ENCODE peak calls at places on chromosomes 3 and 15, in seven cellular contexts. Z is thoracic aorta, I is endothelial cell of umbilical vein, O is esophagus squamous epithelium, Q is fibroblast of lung, D is endothelial cell, A is fibroblast of the aortic adventitia. M is an unnamed sample.

GRCh38 chr3:153038779-153039178 is 123.2 kb upstream of the RAP2B start:
- DNase-seq in D (no peak), Z (no peak), Q (peak), I (no peak), O (no peak), A (no peak), M (no peak)

GRCh38 chr3:4821331-4821730 is 157.9 kb upstream of the BHLHE40 start:
- DNase-seq in Z (no peak), O (no peak), I (no peak), A (no peak), Q (no peak), D (no peak), M (no peak)

GRCh38 chr15:95604634-95605036 is 725.9 kb upstream of the NR2F2 start:
- DNase-seq in Z (no peak), A (peak), D (no peak), Q (peak), I (peak), O (no peak), M (no peak)

GRCh38 chr3:141152801-141153678 is 78.6 kb upstream of the PXYLP1 start:
- DNase-seq in D (no peak), I (no peak), Q (no peak), Z (no peak), O (no peak), A (no peak), M (no peak)

GRCh38 chr3:154901263-154901662 is 178.9 kb upstream of the MME start:
- DNase-seq in Q (no peak), O (no peak), A (peak), D (no peak), Z (no peak), I (no peak), M (no peak)

GRCh38 chr15:91142097-91142744 is 42.2 kb downstream of the SV2B start:
- DNase-seq in D (no peak), Q (no peak), I (peak), O (no peak), Z (no peak), A (peak), M (no peak)

GRCh38 chr3:116767726-116768125 is 58.1 kb downstream of the TUSC7 start:
- DNase-seq in O (no peak), I (no peak), Q (no peak), D (no peak), Z (no peak), A (no peak), M (no peak)

GRCh38 chr15:42240823-42241222 is 32.2 kb upstream of the GANC start:
- DNase-seq in Q (no peak), A (no peak), D (no peak), Z (no peak), I (no peak), O (no peak), M (no peak)

GRCh38 chr3:27657404-27657803 is 64.7 kb downstream of the EOMES start:
- DNase-seq in I (peak), A (peak), O (no peak), Q (peak), Z (no peak), D (no peak), M (no peak)

GRCh38 chr3:45480218-45480617 is 91.8 kb downstream of the LARS2 start:
- DNase-seq in A (peak), I (no peak), D (no peak), Q (peak), Z (no peak), O (no peak), M (no peak)

GRCh38 chr15:96699871-96700401 is 369.4 kb downstream of the NR2F2 start:
- DNase-seq in I (no peak), O (no peak), Q (no peak), Z (no peak), D (no peak), A (no peak), M (no peak)

GRCh38 chr15:96692826-96693225 is 362.3 kb downstream of the NR2F2 start:
- DNase-seq in Z (no peak), A (no peak), O (no peak), D (no peak), Q (no peak), I (no peak), M (no peak)

GRCh38 chr15:96693515-96693914 is 363.0 kb downstream of the NR2F2 start:
- DNase-seq in I (no peak), O (no peak), Q (no peak), Z (no peak), D (no peak), A (no peak), M (no peak)

GRCh38 chr15:96693990-96694517 is 363.6 kb downstream of the NR2F2 start:
- DNase-seq in O (no peak), Z (no peak), D (no peak), A (no peak), I (no peak), Q (no peak), M (no peak)

GRCh38 chr15:96695426-96695825 is 364.9 kb downstream of the NR2F2 start:
- DNase-seq in O (no peak), A (no peak), I (no peak), D (no peak), Z (no peak), Q (no peak), M (no peak)
- TF ChIP-seq CTCF in O (no peak), A (no peak), I (no peak), D (no peak), Z (no peak), Q (no peak), M (no peak)

DNA sequence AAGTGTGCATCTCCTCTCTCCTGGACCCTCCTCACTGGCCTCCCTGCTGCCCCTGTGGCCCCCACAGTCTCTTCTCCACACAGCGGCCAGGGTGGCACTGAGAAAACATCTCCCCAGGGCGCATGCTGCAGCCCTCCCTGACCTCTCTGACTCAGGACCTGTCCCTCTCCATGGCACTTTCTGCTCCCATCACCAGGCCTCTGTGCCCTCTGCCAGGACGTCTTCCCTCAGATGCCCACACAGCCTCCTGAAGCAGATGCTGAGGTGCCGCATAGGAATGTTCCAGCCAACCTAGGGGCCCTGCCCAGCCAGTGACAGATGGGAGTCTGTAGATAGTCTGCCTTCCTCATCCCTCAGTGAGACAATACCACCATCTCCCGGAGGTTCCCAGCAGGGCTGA is 8.7 kb downstream of the MYL3 start:
- DNase-seq in D (no peak), A (no peak), I (no peak), Z (no peak), Q (no peak), O (no peak), M (peak)
- TF ChIP-seq CTCF in D (no peak), A (no peak), I (no peak), Z (no peak), Q (no peak), O (no peak), M (no peak)

GRCh38 chr3:158050461-158050860 is 55.8 kb downstream of the SHOX2 start:
- DNase-seq in I (no peak), A (no peak), D (no peak), O (no peak), Z (no peak), Q (no peak), M (no peak)
- TF ChIP-seq CTCF in I (no peak), A (no peak), D (no peak), O (no peak), Z (no peak), Q (no peak), M (no peak)

GRCh38 chr3:23800731-23801130 is 5.0 kb upstream of the UBE2E1 start:
- DNase-seq in Q (peak), D (no peak), O (no peak), A (peak), Z (no peak), I (peak), M (no peak)
- TF ChIP-seq CTCF in Q (peak), D (no peak), O (no peak), A (peak), Z (peak), I (no peak), M (peak)

GRCh38 chr3:52038227-52038626 is 18.1 kb downstream of the DUSP7 start:
- DNase-seq in O (no peak), D (no peak), A (no peak), Z (no peak), I (no peak), Q (no peak), M (no peak)

GRCh38 chr3:52036222-52036694 is 20.1 kb downstream of the DUSP7 start:
- DNase-seq in Q (no peak), I (no peak), O (no peak), A (no peak), D (no peak), Z (no peak), M (no peak)

GRCh38 chr3:52037291-52037690 is 19.1 kb downstream of the DUSP7 start:
- DNase-seq in I (no peak), O (no peak), A (no peak), Q (no peak), Z (no peak), D (no peak), M (no peak)

GRCh38 chr3:52034651-52035050 is 21.7 kb downstream of the DUSP7 start:
- DNase-seq in I (no peak), D (no peak), Z (no peak), A (no peak), Q (no peak), O (no peak), M (no peak)

GRCh38 chr3:52036829-52037228 is 19.5 kb downstream of the DUSP7 start:
- DNase-seq in Q (no peak), Z (no peak), D (no peak), O (no peak), A (no peak), I (no peak), M (no peak)
- TF ChIP-seq CTCF in Q (no peak), Z (no peak), D (no peak), O (no peak), A (no peak), I (no peak), M (no peak)

GRCh38 chr3:170324962-170325361 is 32.6 kb upstream of the SKIL start:
- DNase-seq in Q (no peak), D (no peak), I (no peak), Z (no peak), A (no peak), O (no peak), M (no peak)
- TF ChIP-seq CTCF in Q (no peak), D (no peak), I (no peak), Z (no peak), A (no peak), O (no peak), M (no peak)

DNA sequence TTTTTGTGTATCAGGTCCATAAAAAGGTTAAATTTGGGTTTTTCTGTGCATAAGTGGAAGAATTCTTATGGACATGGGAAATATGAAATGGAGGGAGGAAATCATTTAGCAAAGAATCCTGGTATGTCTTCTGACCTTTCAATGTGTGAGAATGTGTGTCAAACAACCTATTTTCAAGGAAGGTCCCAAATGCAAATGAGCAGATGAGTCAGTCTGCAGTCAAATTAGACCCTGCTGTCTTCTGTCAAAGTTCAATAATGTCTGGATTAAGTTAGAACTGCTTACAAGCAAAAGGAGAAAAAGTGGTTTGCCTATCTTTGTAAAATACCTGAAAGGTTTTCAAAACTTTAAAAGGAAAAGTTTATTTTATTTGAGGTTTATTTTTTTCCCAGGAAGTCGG is 15.3 kb downstream of the FBN1 start:
- DNase-seq in O (no peak), Z (no peak), A (no peak), D (no peak), I (no peak), Q (no peak), M (no peak)
- TF ChIP-seq CTCF in O (no peak), Z (no peak), A (no peak), D (no peak), I (no peak), Q (no peak), M (no peak)

GRCh38 chr3:189258261-189258660 is 86.5 kb downstream of the TPRG1 start:
- DNase-seq in I (no peak), A (no peak), Z (no peak), D (no peak), Q (no peak), O (no peak), M (no peak)
- TF ChIP-seq CTCF in I (no peak), A (no peak), Z (no peak), D (no peak), Q (no peak), O (no peak), M (no peak)

DNA sequence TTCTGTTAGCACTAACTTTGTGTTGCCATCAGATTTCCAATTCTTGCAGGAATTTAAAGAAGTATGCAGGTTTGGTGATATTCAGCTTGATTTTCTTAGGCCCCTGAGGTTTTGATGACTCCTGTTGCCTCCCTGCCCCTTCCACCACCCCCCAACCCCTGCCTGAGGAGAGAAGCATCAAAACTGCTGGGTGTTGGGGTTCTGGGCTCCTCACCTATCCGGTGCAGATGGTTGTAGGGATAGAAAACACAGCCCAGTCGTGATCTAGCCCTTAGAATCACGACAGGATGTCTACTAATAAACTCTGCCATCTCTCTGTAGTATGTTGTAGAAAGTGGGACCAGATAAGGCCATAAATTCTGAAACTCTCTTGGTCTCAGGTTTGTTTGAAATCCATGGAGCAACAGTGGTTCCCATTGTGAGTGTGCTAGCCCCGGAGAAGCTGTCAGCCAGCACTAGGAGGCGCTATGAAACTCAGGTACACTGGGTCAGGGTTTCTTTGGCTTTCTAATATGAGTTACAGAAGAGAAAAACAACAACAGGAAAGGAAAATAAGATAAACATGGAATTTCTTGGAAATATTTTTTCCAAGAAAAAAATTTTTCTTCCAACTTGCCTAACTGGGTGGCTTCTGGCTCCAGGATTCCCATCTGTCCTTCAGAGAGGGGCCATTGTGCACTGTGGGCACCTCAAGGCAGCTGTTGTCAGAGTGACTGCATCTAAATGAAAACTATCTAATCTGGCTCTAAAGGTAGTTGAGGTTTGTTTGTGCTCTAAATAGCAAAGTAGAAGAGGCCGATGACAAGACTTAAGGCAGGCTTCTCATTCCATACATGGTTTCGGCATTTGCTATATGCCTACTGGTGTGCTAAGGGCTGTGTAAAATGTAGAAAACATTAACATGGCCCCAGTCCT is 8.7 kb downstream of the SRP14 start:
- DNase-seq in O (no peak), I (peak), A (peak), Z (no peak), D (peak), Q (no peak), M (no peak)
- TF ChIP-seq CTCF in O (peak), I (peak), A (peak), Z (peak), D (peak), Q (peak), M (peak)

GRCh38 chr3:24963762-24964625 is 464.1 kb upstream of the RARB start:
- DNase-seq in A (peak), Q (peak), O (no peak), D (peak), Z (no peak), I (peak), M (no peak)
- TF ChIP-seq CTCF in A (peak), Q (peak), O (peak), D (peak), Z (peak), I (peak), M (peak)